ENCODE peak calls at places on chromosome 2, in ten cellular contexts. E is heart left ventricle; Q is Calu3; O is NCI-H1694; D is activated CD8-positive, alpha-beta memory T cell treated with anti-CD3 and anti-CD28 coated beads for 1 hour; C is breast epithelium; L is ovary; X is activated T-cell treated with anti-CD3 and anti-CD28 coated beads for 1 hour; U is hepatic stellate cell; F is fibroblast of pulmonary artery. A is an unnamed sample.

GRCh38 chr2:52414596-52414995 is 1353.0 kb upstream of the CHAC2 start:
- DNase-seq in E (no peak), Q (no peak), O (no peak), D (no peak), C (no peak), L (no peak), X (no peak), U (no peak), F (no peak), A (no peak)

GRCh38 chr2:211985393-211985792 is 553.2 kb downstream of the ERBB4 start:
- DNase-seq in E (no peak), Q (no peak), O (no peak), D (no peak), C (no peak), L (no peak), X (no peak), U (no peak), F (no peak), A (no peak)

GRCh38 chr2:113700186-113700841 is 56.1 kb downstream of the SLC35F5 start:
- DNase-seq in E (peak; percentile 65), Q (no peak), O (peak; percentile 73), D (no peak), C (no peak), L (no peak), X (no peak), U (peak; percentile 77), F (peak; percentile 12), A (no peak)

GRCh38 chr2:71850306-71850801 is 297.3 kb downstream of the CYP26B1 start:
- DNase-seq in E (no peak), Q (no peak), O (no peak), D (no peak), C (no peak), L (no peak), X (no peak), U (no peak), F (no peak), A (no peak)

GRCh38 chr2:136117909-136118818 is at the start of gene CXCR4:
- DNase-seq in E (peak; percentile 91), Q (peak; percentile 83), O (peak; percentile 87), D (peak; percentile 90), C (peak; percentile 57), L (no peak), X (peak; percentile 93), U (no peak), F (peak; percentile 26), A (peak; percentile 10)

GRCh38 chr2:239559417-239560261 is 158.8 kb upstream of the HDAC4 start:
- DNase-seq in E (no peak), Q (no peak), O (no peak), D (no peak), C (no peak), L (no peak), X (no peak), U (no peak), F (no peak), A (no peak)

GRCh38 chr2:74922592-74923227 is 35.7 kb upstream of the POLE4 start:
- DNase-seq in E (no peak), Q (no peak), O (no peak), D (no peak), C (no peak), L (no peak), X (no peak), U (no peak), F (peak; percentile 72), A (no peak)

GRCh38 chr2:10170256-10170655 is 47.7 kb downstream of the RRM2 start:
- DNase-seq in E (peak; percentile 19), Q (peak; percentile 13), O (no peak), D (no peak), C (no peak), L (peak; percentile 52), X (no peak), U (no peak), F (peak; percentile 43), A (peak; percentile 59)

GRCh38 chr2:235291464-235291863 is 202.4 kb upstream of the AGAP1 start:
- DNase-seq in E (no peak), Q (no peak), O (no peak), D (no peak), C (no peak), L (no peak), X (no peak), U (no peak), F (no peak), A (no peak)

GRCh38 chr2:112751451-112752197 is 12.8 kb downstream of the CKAP2L start:
- DNase-seq in E (no peak), Q (no peak), O (no peak), D (no peak), C (no peak), L (no peak), X (no peak), U (no peak), F (no peak), A (no peak)

GRCh38 chr2:64338910-64339500 is 115.0 kb upstream of the LGALSL start:
- DNase-seq in E (no peak), Q (no peak), O (no peak), D (peak; percentile 11), C (no peak), L (no peak), X (no peak), U (no peak), F (no peak), A (peak; percentile 42)

GRCh38 chr2:96527990-96528679 is 8.4 kb upstream of the ARID5A start:
- DNase-seq in E (no peak), Q (no peak), O (no peak), D (no peak), C (no peak), L (peak; percentile 55), X (peak; percentile 36), U (peak; percentile 54), F (peak; percentile 66), A (peak; percentile 45)

GRCh38 chr2:85353876-85354285 is 447 bp downstream of the RETSAT start:
- DNase-seq in E (no peak), Q (peak; percentile 35), O (no peak), D (peak; percentile 1), C (peak; percentile 35), L (peak; percentile 50), X (no peak), U (peak; percentile 47), F (peak; percentile 27), A (peak; percentile 7)

GRCh38 chr2:150449856-150450255 is 37.6 kb downstream of the RND3 start:
- DNase-seq in E (no peak), Q (peak; percentile 25), O (no peak), D (no peak), C (no peak), L (no peak), X (no peak), U (no peak), F (no peak), A (no peak)

GRCh38 chr2:43636616-43637015 is 444 bp upstream of the PLEKHH2 start:
- DNase-seq in E (no peak), Q (peak; percentile 5), O (no peak), D (no peak), C (no peak), L (no peak), X (peak; percentile 14), U (no peak), F (no peak), A (no peak)

GRCh38 chr2:68740184-68740914 is 5.7 kb downstream of the ARHGAP25 start:
- DNase-seq in E (no peak), Q (no peak), O (no peak), D (no peak), C (no peak), L (no peak), X (no peak), U (peak; percentile 16), F (peak; percentile 52), A (peak; percentile 64)

GRCh38 chr2:122193622-122194021 is 438.2 kb downstream of the TSN start:
- DNase-seq in E (no peak), Q (no peak), O (no peak), D (no peak), C (no peak), L (no peak), X (no peak), U (no peak), F (peak; percentile 76), A (no peak)

GRCh38 chr2:171310889-171311288 is 122.9 kb downstream of the METTL8 start:
- DNase-seq in E (no peak), Q (no peak), O (no peak), D (no peak), C (no peak), L (no peak), X (no peak), U (no peak), F (no peak), A (no peak)

GRCh38 chr2:70826696-70827330 is 6.4 kb upstream of the CLEC4F start:
- DNase-seq in E (no peak), Q (no peak), O (no peak), D (no peak), C (no peak), L (no peak), X (no peak), U (no peak), F (no peak), A (no peak)

GRCh38 chr2:52936029-52936428 is 831.6 kb upstream of the CHAC2 start:
- DNase-seq in E (no peak), Q (peak; percentile 17), O (no peak), D (no peak), C (no peak), L (no peak), X (no peak), U (no peak), F (no peak), A (peak; percentile 45)

GRCh38 chr2:151775057-151775740 is 40.9 kb upstream of the NEB start:
- DNase-seq in E (no peak), Q (no peak), O (no peak), D (no peak), C (no peak), L (no peak), X (no peak), U (peak; percentile 21), F (peak; percentile 44), A (peak; percentile 55)

GRCh38 chr2:144137705-144138428 is 382.1 kb downstream of the ZEB2 start:
- DNase-seq in E (no peak), Q (no peak), O (no peak), D (no peak), C (no peak), L (no peak), X (no peak), U (peak; percentile 12), F (no peak), A (peak; percentile 60)

GRCh38 chr2:231397011-231397927 is 1.8 kb downstream of the B3GNT7 start:
- DNase-seq in E (no peak), Q (no peak), O (no peak), D (no peak), C (no peak), L (no peak), X (no peak), U (no peak), F (no peak), A (no peak)

GRCh38 chr2:120306091-120306490 is 39.8 kb upstream of the INHBB start:
- DNase-seq in E (no peak), Q (no peak), O (no peak), D (no peak), C (no peak), L (no peak), X (no peak), U (no peak), F (no peak), A (no peak)

GRCh38 chr2:54575379-54575888 is 119.3 kb downstream of the SPTBN1 start:
- DNase-seq in E (no peak), Q (no peak), O (no peak), D (no peak), C (no peak), L (no peak), X (no peak), U (no peak), F (peak; percentile 69), A (peak; percentile 81)

GRCh38 chr2:194383404-194383803 is 1273.6 kb upstream of the SLC39A10 start:
- DNase-seq in E (no peak), Q (no peak), O (no peak), D (no peak), C (no peak), L (no peak), X (no peak), U (no peak), F (peak; percentile 0), A (no peak)

A was measured in astrocyte.